ENCODE peak calls at places on chromosomes 4 and X, in six cellular contexts. F, U, V, J, M and T are unnamed samples.

GRCh38 chrX:9921407-9921806 is 45.8 kb upstream of the CLDN34 start:
- DNase-seq in F (no peak), U (no peak), V (no peak), J (no peak), M (no peak), T (no peak)

GRCh38 chr4:145937021-145937861 is 1.4 kb downstream of the ZNF827 start:
- DNase-seq in F (peak; percentile 56), U (peak; percentile 57), V (peak; percentile 33), J (peak; percentile 77), M (peak; percentile 24), T (peak; percentile 74)

GRCh38 chr4:70902577-70903281 is 560 bp downstream of the MOB1B start:
- DNase-seq in F (no peak), U (peak; percentile 21), V (peak; percentile 11), J (peak; percentile 60), M (no peak), T (no peak)

GRCh38 chrX:129522184-129523059 is 868 bp downstream of the SMARCA1 start:
- DNase-seq in F (peak; percentile 67), U (peak; percentile 54), V (peak; percentile 31), J (peak; percentile 81), M (peak; percentile 3), T (no peak)

GRCh38 chr4:17336524-17336941 is 175.4 kb downstream of the QDPR start:
- DNase-seq in F (no peak), U (peak; percentile 48), V (no peak), J (no peak), M (no peak), T (no peak)

GRCh38 chr4:40173470-40173875 is 23.4 kb upstream of the RHOH start:
- DNase-seq in F (no peak), U (no peak), V (no peak), J (no peak), M (no peak), T (no peak)

GRCh38 chrX:99703467-99703866 is 706.6 kb downstream of the PCDH19 start:
- DNase-seq in F (no peak), U (no peak), V (no peak), J (no peak), M (peak; percentile 1), T (no peak)

GRCh38 chrX:39835241-39835640 is 262.5 kb downstream of the BCOR start:
- DNase-seq in F (no peak), U (no peak), V (no peak), J (no peak), M (no peak), T (no peak)

GRCh38 chrX:43580621-43581020 is 75.5 kb upstream of the MAOA start:
- DNase-seq in F (no peak), U (no peak), V (no peak), J (no peak), M (no peak), T (no peak)

GRCh38 chrX:46788902-46789301 is 30.0 kb upstream of the SLC9A7 start:
- DNase-seq in F (no peak), U (peak; percentile 65), V (no peak), J (peak; percentile 19), M (no peak), T (no peak)

GRCh38 chrX:39652336-39652735 is 445.4 kb downstream of the BCOR start:
- DNase-seq in F (peak; percentile 70), U (peak; percentile 14), V (no peak), J (no peak), M (no peak), T (no peak)

GRCh38 chrX:102154218-102154860 is 1.4 kb downstream of the BEX5 start:
- DNase-seq in F (peak; percentile 43), U (no peak), V (no peak), J (no peak), M (no peak), T (peak; percentile 48)

GRCh38 chr4:182697094-182697493 is 220.1 kb downstream of the DCTD start:
- DNase-seq in F (no peak), U (no peak), V (no peak), J (no peak), M (no peak), T (no peak)

GRCh38 chr4:83255584-83255983 is 29.0 kb downstream of the COQ2 start:
- DNase-seq in F (no peak), U (peak; percentile 76), V (no peak), J (peak; percentile 86), M (no peak), T (no peak)

GRCh38 chr4:162461952-162462351 is 298.2 kb upstream of the FSTL5 start:
- DNase-seq in F (no peak), U (no peak), V (no peak), J (peak; percentile 11), M (no peak), T (no peak)

GRCh38 chr4:4919926-4920325 is 60.5 kb downstream of the MSX1 start:
- DNase-seq in F (no peak), U (no peak), V (no peak), J (no peak), M (no peak), T (no peak)

GRCh38 chr4:72606751-72607150 is 37.7 kb upstream of the ADAMTS3 start:
- DNase-seq in F (no peak), U (no peak), V (no peak), J (no peak), M (no peak), T (no peak)

GRCh38 chr4:158004101-158004500 is 168.7 kb downstream of the GASK1B start:
- DNase-seq in F (no peak), U (no peak), V (peak; percentile 31), J (no peak), M (no peak), T (no peak)

GRCh38 chrX:17596546-17597205 is 140.6 kb upstream of the SCML1 start:
- DNase-seq in F (no peak), U (no peak), V (no peak), J (no peak), M (no peak), T (no peak)

GRCh38 chr4:64594723-64595122 is 185.5 kb upstream of the TECRL start:
- DNase-seq in F (no peak), U (no peak), V (no peak), J (no peak), M (no peak), T (no peak)

GRCh38 chr4:33184684-33185083 is 2464.5 kb downstream of the PCDH7 start:
- DNase-seq in F (no peak), U (no peak), V (no peak), J (peak; percentile 85), M (no peak), T (no peak)

GRCh38 chrX:45762699-45763647 is 562.3 kb upstream of the DIPK2B start:
- DNase-seq in F (no peak), U (no peak), V (no peak), J (peak; percentile 51), M (no peak), T (no peak)

GRCh38 chr4:137129471-137130244 is 402.6 kb downstream of the PCDH18 start:
- DNase-seq in F (no peak), U (peak; percentile 67), V (no peak), J (peak; percentile 51), M (no peak), T (no peak)

GRCh38 chr4:123023647-123024046 is 101.2 kb upstream of the NUDT6 start:
- DNase-seq in F (no peak), U (no peak), V (no peak), J (no peak), M (no peak), T (no peak)

GRCh38 chrX:41889317-41890025 is 33.9 kb downstream of the CASK start:
- DNase-seq in F (no peak), U (peak; percentile 58), V (no peak), J (peak; percentile 33), M (no peak), T (no peak)

GRCh38 chrX:19017271-19017670 is 33.4 kb upstream of the PHKA2 start:
- DNase-seq in F (peak; percentile 35), U (peak; percentile 17), V (peak; percentile 1), J (peak; percentile 30), M (peak; percentile 12), T (no peak)

DNA sequence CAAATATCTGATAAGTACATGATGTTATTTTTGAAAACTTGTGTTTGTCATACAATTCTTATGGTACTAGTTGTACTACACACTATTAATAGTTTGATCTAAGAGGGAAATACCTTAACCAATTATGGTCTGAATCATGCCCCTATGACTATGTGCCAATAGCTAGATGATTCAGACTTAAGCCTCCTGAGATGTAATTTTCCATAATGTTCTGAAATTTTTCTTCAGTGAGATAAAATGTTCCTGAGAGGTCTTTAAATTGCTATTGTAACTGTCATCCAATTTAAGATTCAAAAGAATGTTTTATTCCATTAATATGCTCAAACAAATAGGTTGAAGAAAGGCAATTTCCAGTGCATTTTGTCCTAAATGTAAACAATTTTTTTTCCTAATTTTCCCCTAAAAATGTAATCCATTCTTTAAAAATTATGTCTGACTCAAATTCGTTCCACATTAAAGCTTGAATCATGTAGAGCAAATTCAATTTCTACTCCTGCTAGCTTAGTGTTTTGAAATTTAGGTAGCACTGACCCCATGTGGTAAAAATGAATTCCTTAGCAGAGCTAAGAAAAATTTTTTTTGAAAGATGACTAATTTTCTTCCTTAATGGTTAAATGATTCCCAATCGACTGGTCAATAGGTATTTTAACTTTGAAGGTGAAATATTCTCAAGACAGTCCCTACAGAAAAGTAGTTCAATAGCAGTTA is 49.1 kb downstream of the APOOL start:
- DNase-seq in F (no peak), U (peak; percentile 86), V (no peak), J (peak; percentile 66), M (peak; percentile 11), T (no peak)
- H3K14ac ChIP-seq in F (no peak overlapping the region), U (no peak overlapping the region), V (no peak overlapping the region), J (no peak overlapping the region), M (no peak overlapping the region), T (no peak overlapping the region)

DNA sequence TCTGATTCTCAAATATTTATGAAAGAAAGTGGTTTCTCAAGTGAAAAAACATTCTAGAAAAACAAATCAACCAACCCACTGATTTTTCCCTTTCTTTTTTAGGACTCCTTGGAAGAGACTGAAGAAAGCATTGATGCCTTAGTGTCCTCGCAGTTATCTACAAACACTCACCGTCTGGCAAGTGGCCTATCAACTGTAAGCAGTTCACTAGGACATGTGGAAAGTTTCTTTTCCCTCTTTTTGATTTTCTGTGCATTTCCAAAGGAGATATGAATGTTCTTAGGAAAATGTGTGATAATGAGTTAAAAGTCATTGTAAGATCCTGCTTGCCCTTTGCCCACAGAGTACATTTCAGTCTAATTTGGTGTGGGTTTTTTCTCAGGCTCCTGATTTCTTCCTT is 95.9 kb downstream of the SYTL5 start:
- DNase-seq in F (no peak), U (no peak), V (no peak), J (no peak), M (no peak), T (no peak)
- H3K14ac ChIP-seq in F (no peak overlapping the region), U (no peak overlapping the region), V (no peak overlapping the region), J (no peak overlapping the region), M (no peak overlapping the region), T (no peak overlapping the region)

DNA sequence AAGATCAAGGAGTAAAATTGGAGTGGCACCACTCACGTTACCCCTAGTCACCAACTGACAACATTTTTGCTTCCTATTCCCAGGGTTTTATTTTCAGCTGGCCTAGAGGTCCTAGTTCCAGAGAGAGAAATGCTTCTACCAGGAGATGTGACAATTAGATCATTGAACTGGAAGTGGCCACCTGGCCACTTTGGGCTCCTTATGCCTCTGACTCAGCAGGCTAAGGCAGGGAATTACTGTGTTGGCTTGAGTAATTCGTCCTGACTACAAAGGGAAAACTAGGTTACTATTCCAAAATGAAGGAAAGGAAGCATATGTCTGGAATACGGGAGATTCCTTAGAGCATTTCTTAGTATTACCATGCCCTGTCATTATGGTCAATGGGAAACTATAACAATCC is 831.6 kb upstream of the NDST4 start:
- DNase-seq in F (no peak), U (no peak), V (no peak), J (no peak), M (no peak), T (no peak)
- H3K14ac ChIP-seq in F (no peak overlapping the region), U (no peak overlapping the region), V (no peak overlapping the region), J (no peak overlapping the region), M (no peak overlapping the region), T (no peak overlapping the region)

GRCh38 chr4:48018112-48018511 is 1.5 kb downstream of the NIPAL1 start:
- DNase-seq in F (no peak), U (no peak), V (no peak), J (no peak), M (no peak), T (no peak)
- H3K14ac ChIP-seq in F (no peak overlapping the region), U (no peak overlapping the region), V (no peak overlapping the region), J (no peak overlapping the region), M (no peak overlapping the region), T (no peak overlapping the region)